ENCODE peak calls at places on chromosomes 1 and 21, in four cellular contexts. L is mammary epithelial cell, Y is heart right ventricle, T is body of pancreas. C is an unnamed sample.

GRCh38 chr1:29453502-29454240 is 217.3 kb downstream of the PTPRU start:
- DNase-seq in L (peak; percentile 15), Y (no peak), T (peak; percentile 15), C (no peak)

GRCh38 chr1:92484472-92485373 is 2.0 kb downstream of the GFI1 start:
- DNase-seq in T (peak; percentile 57), Y (peak; percentile 23), L (peak; percentile 11), C (no peak)

GRCh38 chr1:25437672-25438071 is 7.0 kb downstream of the MACO1 start:
- DNase-seq in T (no peak), Y (no peak), L (no peak), C (no peak)

GRCh38 chr1:208237241-208237640 is 6.9 kb downstream of the PLXNA2 start:
- DNase-seq in Y (no peak), T (no peak), L (peak; percentile 24), C (no peak)

GRCh38 chr21:17441370-17441769 is 71.5 kb upstream of the CXADR start:
- DNase-seq in Y (no peak), T (peak; percentile 81), L (peak; percentile 80), C (no peak)

GRCh38 chr1:167463055-167463454 is 55.3 kb downstream of the CD247 start:
- DNase-seq in Y (no peak), T (no peak), L (no peak), C (no peak)

GRCh38 chr1:53672243-53672642 is 66.7 kb downstream of the GLIS1 start:
- DNase-seq in L (no peak), T (no peak), Y (no peak), C (no peak)

GRCh38 chr21:26849428-26850115 is 4.4 kb upstream of the ADAMTS1 start:
- DNase-seq in L (peak; percentile 37), Y (no peak), T (no peak), C (peak; percentile 37)

GRCh38 chr1:163875927-163876320 is 554.2 kb downstream of the NUF2 start:
- DNase-seq in Y (no peak), T (no peak), L (no peak), C (no peak)

GRCh38 chr1:114694540-114695310 is 621 bp downstream of the AMPD1 start:
- DNase-seq in Y (no peak), T (no peak), L (no peak), C (no peak)

GRCh38 chr1:55039342-55040082 is at the start of gene PCSK9:
- DNase-seq in Y (no peak), T (peak; percentile 47), L (peak; percentile 77), C (peak; percentile 85)

GRCh38 chr21:36730291-36731281 is 31.7 kb downstream of the SIM2 start:
- DNase-seq in L (no peak), Y (no peak), T (no peak), C (peak; percentile 11)

GRCh38 chr1:37673920-37674319 is 18.4 kb upstream of the CDCA8 start:
- DNase-seq in T (no peak), L (no peak), Y (no peak), C (no peak)

GRCh38 chr1:154353460-154353904 is 28.2 kb downstream of the ATP8B2 start:
- DNase-seq in T (peak; percentile 41), L (peak; percentile 28), Y (no peak), C (peak; percentile 66)

GRCh38 chr1:240946926-240947325 is 335.0 kb upstream of the GREM2 start:
- DNase-seq in Y (no peak), T (no peak), L (no peak), C (peak; percentile 50)

GRCh38 chr1:15684468-15685283 is 556 bp downstream of the PLEKHM2 start:
- DNase-seq in Y (peak; percentile 47), T (peak; percentile 36), L (peak; percentile 16), C (no peak)

GRCh38 chr1:85060038-85060437 is 11.7 kb upstream of the MCOLN3 start:
- DNase-seq in L (no peak), Y (no peak), T (no peak), C (no peak)

GRCh38 chr1:153678519-153679336 is at the start of gene NPR1:
- DNase-seq in T (peak; percentile 38), L (peak; percentile 31), Y (peak; percentile 72), C (no peak)

GRCh38 chr1:114272593-114272992 is 118.9 kb upstream of the SYT6 start:
- DNase-seq in L (no peak), T (no peak), Y (no peak), C (no peak)

GRCh38 chr1:227429447-227430359 is 111.4 kb upstream of the CDC42BPA start:
- DNase-seq in T (no peak), L (no peak), Y (peak; percentile 26), C (no peak)

GRCh38 chr1:220454155-220454777 is 73.7 kb upstream of the MARK1 start:
- DNase-seq in L (no peak), T (no peak), Y (no peak), C (no peak)

GRCh38 chr1:51732701-51733425 is 116.0 kb downstream of the OSBPL9 start:
- DNase-seq in Y (no peak), L (no peak), T (no peak), C (no peak)

GRCh38 chr1:93801471-93801870 is 77.5 kb downstream of the DNTTIP2 start:
- DNase-seq in T (no peak), Y (no peak), L (no peak), C (no peak)

GRCh38 chr1:229714306-229714705 is 88.3 kb downstream of the URB2 start:
- DNase-seq in Y (no peak), L (no peak), T (no peak), C (no peak)

GRCh38 chr1:229717774-229718173 is 91.7 kb downstream of the URB2 start:
- DNase-seq in L (no peak), T (peak; percentile 61), Y (no peak), C (peak; percentile 36)

GRCh38 chr1:229716692-229717091 is 90.6 kb downstream of the URB2 start:
- DNase-seq in L (no peak), Y (no peak), T (no peak), C (no peak)

GRCh38 chr1:229716064-229716463 is 90.0 kb downstream of the URB2 start:
- DNase-seq in T (no peak), L (peak; percentile 19), Y (no peak), C (no peak)

GRCh38 chr1:229714964-229715603 is 89.0 kb downstream of the URB2 start:
- DNase-seq in Y (no peak), T (peak; percentile 91), L (peak; percentile 32), C (peak; percentile 41)
- TF ChIP-seq CTCF in Y (peak; percentile 41), T (peak; percentile 34), L (peak; percentile 60), C (no peak)

GRCh38 chr1:27612718-27613117 is 8.8 kb upstream of the AHDC1 start:
- DNase-seq in L (no peak), T (no peak), Y (no peak), C (no peak)

GRCh38 chr1:27614048-27614624 is 10.2 kb upstream of the AHDC1 start:
- DNase-seq in T (no peak), Y (no peak), L (no peak), C (no peak)

GRCh38 chr1:27615346-27616004 is 11.5 kb upstream of the AHDC1 start:
- DNase-seq in T (no peak), Y (no peak), L (no peak), C (no peak)

GRCh38 chr1:27616441-27616840 is 12.5 kb upstream of the AHDC1 start:
- DNase-seq in L (no peak), Y (no peak), T (no peak), C (no peak)

GRCh38 chr1:27614625-27615344 is 10.8 kb upstream of the AHDC1 start:
- DNase-seq in L (no peak), T (no peak), Y (no peak), C (no peak)
- H3K4me3 ChIP-seq in L (no peak overlapping the region), T (no peak overlapping the region), Y (no peak overlapping the region), C (no peak overlapping the region)

DNA sequence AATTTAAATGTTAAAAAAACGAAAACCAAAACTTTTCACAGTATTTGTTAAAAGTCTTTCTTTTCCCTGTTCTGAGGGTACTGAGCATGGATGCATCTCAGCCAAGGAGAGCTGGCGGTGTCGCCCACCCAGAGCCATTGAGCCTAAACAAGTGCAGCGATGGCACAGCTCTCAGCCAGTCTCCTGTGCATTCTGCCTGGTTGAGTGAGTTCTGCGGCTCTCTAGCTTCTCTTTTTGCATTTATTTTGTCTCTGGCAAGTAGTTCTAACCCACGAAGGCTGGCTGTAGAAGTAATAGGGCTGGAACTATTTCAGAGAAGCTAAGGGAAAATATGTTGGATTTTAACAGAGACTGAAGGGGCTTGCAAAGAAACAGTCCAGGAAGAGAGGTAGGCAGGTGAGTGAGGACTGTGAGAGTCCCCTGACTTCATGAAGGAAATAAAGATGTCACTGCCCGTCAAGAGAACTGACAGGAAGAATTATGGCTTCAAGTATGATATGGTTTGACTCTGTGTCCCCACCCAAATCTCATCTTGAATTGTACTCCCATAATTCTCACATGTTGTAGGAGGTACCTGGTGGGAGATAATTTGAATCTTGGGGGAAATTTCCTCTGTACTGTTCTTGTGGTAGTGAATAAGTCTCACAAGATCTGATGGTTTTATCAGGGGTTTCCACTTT is 35.6 kb upstream of the LIN9 start:
- DNase-seq in Y (no peak), L (no peak), T (no peak), C (no peak)
- H3K4me1 ChIP-seq in Y (no peaks in the 10 kb centered on the region), L (no peaks in the 10 kb centered on the region), T (no peaks in the 10 kb centered on the region), C (peaks cover 2% of the 10 kb centered on the region)

GRCh38 chr1:231601775-231602674 is 24.6 kb upstream of the DISC1 start:
- DNase-seq in L (no peak), Y (no peak), T (no peak), C (no peak)
- TF ChIP-seq CTCF in L (no peak), Y (no peak), T (no peak), C (no peak)

GRCh38 chr1:44777547-44777946 is 2.2 kb downstream of the RPS8 start:
- DNase-seq in Y (no peak), T (no peak), L (no peak), C (no peak)

GRCh38 chr1:44775930-44776748 is 799 bp downstream of the RPS8 start:
- DNase-seq in L (peak; percentile 26), T (no peak), Y (no peak), C (no peak)

GRCh38 chr1:44778705-44779576 is 3.6 kb downstream of the RPS8 start:
- DNase-seq in T (no peak), Y (no peak), L (no peak), C (no peak)

GRCh38 chr1:44776749-44777068 is 1.4 kb downstream of the RPS8 start:
- DNase-seq in L (no peak), T (no peak), Y (no peak), C (no peak)

DNA sequence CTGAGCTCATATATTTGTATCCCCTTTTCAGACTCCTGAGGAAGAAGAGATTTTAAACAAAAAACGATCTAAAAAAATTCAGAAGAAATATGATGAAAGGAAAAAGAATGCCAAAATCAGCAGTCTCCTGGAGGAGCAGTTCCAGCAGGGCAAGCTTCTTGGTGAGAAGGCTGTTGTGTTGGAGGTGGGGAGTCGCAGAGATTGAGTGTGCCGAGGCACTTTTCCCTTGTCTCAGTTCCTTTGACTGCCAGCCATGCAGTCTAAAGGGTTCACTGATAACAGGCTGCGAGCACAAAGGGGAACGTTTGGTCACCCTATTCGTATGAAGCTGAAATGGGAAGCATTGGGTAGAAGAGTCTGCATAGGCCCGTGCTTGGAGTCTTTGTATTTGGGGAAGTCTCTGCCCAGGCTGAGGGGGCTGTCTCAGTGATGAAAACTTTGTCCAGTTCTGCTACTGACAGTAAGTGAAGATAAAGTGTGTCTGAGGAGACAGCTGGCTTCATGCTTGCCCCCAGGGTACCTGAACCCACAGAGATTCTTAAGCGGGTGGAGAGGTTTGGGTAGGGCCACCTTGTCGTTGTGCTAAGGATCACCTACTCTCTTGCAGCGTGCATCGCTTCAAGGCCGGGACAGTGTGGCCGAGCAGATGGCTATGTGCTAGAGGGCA is 2.8 kb downstream of the RPS8 start:
- DNase-seq in Y (no peak), L (no peak), T (no peak), C (no peak)
- H3K4me3 ChIP-seq in Y (no peak overlapping the region), L (no peak overlapping the region), T (no peak overlapping the region), C (no peak overlapping the region)